ENCODE peak calls at places on chromosomes 2 and 18, in eight cellular contexts. I is GM12865, B is epithelial cell of proximal tubule, Y is tibial nerve, F is H1, X is cardiac fibroblast, R is omental fat pad, O is Peyer's patch. W is an unnamed sample.
A peak's percentile ranks its signal among the peaks of the same experiment; 100 is the strongest.

GRCh38 chr18:32576296-32576916 is 105.7 kb upstream of the GAREM1 start:
- DNase-seq in I (peak; percentile 4), X (peak; percentile 6), Y (no peak), F (no peak), O (no peak), R (no peak), B (no peak), W (no peak)

GRCh38 chr2:24354899-24355298 is 5.4 kb downstream of the ITSN2 start:
- DNase-seq in R (no peak), F (no peak), X (no peak), I (peak; percentile 24), B (no peak), O (no peak), Y (no peak), W (no peak)

GRCh38 chr2:160303076-160303475 is 103.0 kb upstream of the ITGB6 start:
- DNase-seq in O (no peak), X (no peak), R (no peak), Y (no peak), I (no peak), B (no peak), F (no peak), W (no peak)

GRCh38 chr2:220553150-220553549 is 925.7 kb downstream of the SLC4A3 start:
- DNase-seq in O (no peak), X (no peak), R (no peak), B (no peak), I (no peak), Y (no peak), F (no peak), W (no peak)

GRCh38 chr2:205133544-205133943 is 548.8 kb upstream of the NRP2 start:
- DNase-seq in O (no peak), F (no peak), I (no peak), B (no peak), R (no peak), Y (peak; percentile 16), X (peak; percentile 18), W (no peak)

GRCh38 chr2:223633656-223634055 is 31.5 kb upstream of the SCG2 start:
- DNase-seq in R (no peak), Y (no peak), F (no peak), O (no peak), X (no peak), B (peak; percentile 61), I (no peak), W (no peak)

GRCh38 chr18:59996370-59996966 is 96.7 kb downstream of the PMAIP1 start:
- DNase-seq in X (peak; percentile 75), Y (peak; percentile 36), I (peak; percentile 48), O (no peak), B (peak; percentile 33), R (no peak), F (no peak), W (no peak)

GRCh38 chr18:46563317-46563716 is 93.7 kb downstream of the LOXHD1 start:
- DNase-seq in Y (no peak), X (no peak), I (no peak), R (no peak), B (no peak), F (peak; percentile 3), O (no peak), W (no peak)

GRCh38 chr18:8883409-8883668 is 178.0 kb downstream of the MTCL1 start:
- DNase-seq in O (no peak), I (no peak), X (no peak), Y (no peak), R (no peak), F (no peak), B (no peak), W (no peak)

GRCh38 chr18:8881103-8881502 is 175.7 kb downstream of the MTCL1 start:
- DNase-seq in R (no peak), X (no peak), B (no peak), F (no peak), O (no peak), Y (no peak), I (no peak), W (no peak)

GRCh38 chr18:8876887-8877286 is 171.5 kb downstream of the MTCL1 start:
- DNase-seq in Y (no peak), I (no peak), F (no peak), B (no peak), R (no peak), X (no peak), O (no peak), W (no peak)

GRCh38 chr18:8882632-8883408 is 177.5 kb downstream of the MTCL1 start:
- DNase-seq in X (no peak), R (no peak), Y (no peak), O (no peak), F (peak; percentile 27), I (no peak), B (no peak), W (no peak)
- TF ChIP-seq CTCF in X (peak; percentile 6), R (no peak), Y (no peak), O (no peak), F (peak; percentile 47), I (no peak), B (peak; percentile 15), W (no peak)

GRCh38 chr2:177392373-177393246 is at the start of gene AGPS:
- DNase-seq in R (peak; percentile 42), I (peak; percentile 89), O (peak; percentile 90), X (peak; percentile 67), F (peak; percentile 41), Y (peak; percentile 37), B (no peak), W (peak; percentile 74)
- TF ChIP-seq CTCF in R (no peak), I (peak; percentile 19), O (peak; percentile 51), X (no peak), F (peak; percentile 8), Y (peak; percentile 64), B (no peak), W (no peak)

DNA sequence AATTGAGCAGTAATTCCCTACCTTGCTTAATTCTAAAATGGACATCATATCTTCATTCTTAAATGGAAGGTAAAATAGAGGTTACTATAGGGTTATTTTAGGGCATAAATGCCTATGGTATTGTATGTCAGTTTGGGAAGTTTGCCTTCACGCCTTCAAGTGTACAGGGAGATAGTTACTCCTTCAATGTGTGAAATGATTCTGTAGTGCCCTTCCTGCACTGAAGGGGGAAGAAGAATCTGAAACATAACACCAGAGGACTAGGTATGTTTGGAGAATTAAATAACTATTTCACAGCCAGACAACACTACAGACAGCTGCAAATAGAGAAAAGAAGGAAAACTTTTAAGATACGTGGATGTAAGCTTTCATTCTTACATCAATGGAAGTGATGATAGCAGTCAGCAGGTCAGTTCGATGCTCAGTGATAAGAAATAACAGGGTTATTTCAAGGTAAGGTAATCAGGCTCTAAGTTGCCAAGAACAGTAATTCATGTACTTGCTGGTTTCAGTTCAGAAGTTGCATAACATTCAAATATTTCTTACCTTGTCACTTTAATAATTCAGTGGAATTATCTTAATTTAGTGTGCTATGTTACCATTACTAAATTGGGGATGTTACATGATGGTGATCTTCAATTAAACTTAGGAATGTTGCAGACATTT is 4.0 kb downstream of the PKP4 start:
- DNase-seq in O (no peak), B (no peak), I (peak; percentile 20), Y (no peak), R (no peak), F (no peak), X (no peak), W (no peak)
- TF ChIP-seq CTCF in O (peak; percentile 27), B (peak; percentile 49), I (no peak), Y (no peak), R (no peak), F (no peak), X (no peak), W (no peak)

GRCh38 chr2:177195194-177195593 is 17.4 kb upstream of the HNRNPA3 start:
- DNase-seq in F (no peak), B (no peak), Y (no peak), I (peak; percentile 20), X (no peak), O (no peak), R (no peak), W (no peak)
- TF ChIP-seq CTCF in F (peak; percentile 37), B (peak; percentile 17), Y (no peak), I (no peak), X (no peak), O (no peak), R (no peak), W (no peak)

GRCh38 chr2:49255325-49256023 is 101.2 kb upstream of the FSHR start:
- DNase-seq in B (no peak), X (peak; percentile 41), O (no peak), R (no peak), Y (no peak), F (no peak), I (no peak), W (no peak)
- TF ChIP-seq CTCF in B (no peak), X (peak; percentile 20), O (peak; percentile 57), R (no peak), Y (no peak), F (no peak), I (no peak), W (no peak)

GRCh38 chr2:120461546-120462537 is 115.9 kb downstream of the INHBB start:
- DNase-seq in R (no peak), O (no peak), Y (no peak), X (no peak), F (no peak), B (no peak), I (no peak), W (no peak)
- TF ChIP-seq CTCF in R (no peak), O (no peak), Y (no peak), X (no peak), F (no peak), B (no peak), I (no peak), W (no peak)

DNA sequence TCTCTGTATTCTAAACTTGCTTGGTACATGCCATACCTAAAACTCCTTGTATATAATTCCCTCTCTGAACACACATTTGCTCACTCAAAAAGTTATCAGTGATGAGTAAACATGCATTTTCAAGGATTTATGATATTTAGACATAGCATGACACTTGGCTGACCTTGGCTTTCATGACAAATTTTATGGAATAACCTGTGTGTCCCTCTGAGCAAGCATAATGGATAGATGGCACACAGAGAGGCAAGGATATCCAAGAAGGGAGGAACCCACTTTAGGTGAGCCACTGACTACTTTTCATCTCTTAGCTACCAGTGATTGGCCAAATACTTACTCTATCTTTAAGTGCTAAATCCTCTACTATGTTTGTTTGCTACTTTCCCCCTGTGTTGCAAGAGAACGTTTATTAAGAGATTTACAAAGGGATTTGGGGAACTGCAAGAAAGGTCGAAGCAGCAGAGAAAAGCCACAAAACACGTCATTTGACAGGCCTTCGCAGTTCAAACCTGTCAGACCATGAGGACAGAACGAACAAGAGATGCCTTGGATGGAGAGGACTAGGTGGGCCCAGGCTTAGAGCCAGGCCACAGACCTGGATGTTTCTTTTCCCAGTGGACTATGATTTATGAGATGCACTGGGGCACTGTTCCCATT is 379.9 kb downstream of the NBAS start:
- DNase-seq in O (no peak), R (no peak), X (no peak), Y (no peak), F (no peak), B (no peak), I (no peak), W (no peak)
- TF ChIP-seq CTCF in O (no peak), R (no peak), X (no peak), Y (no peak), F (no peak), B (no peak), I (no peak), W (no peak)

DNA sequence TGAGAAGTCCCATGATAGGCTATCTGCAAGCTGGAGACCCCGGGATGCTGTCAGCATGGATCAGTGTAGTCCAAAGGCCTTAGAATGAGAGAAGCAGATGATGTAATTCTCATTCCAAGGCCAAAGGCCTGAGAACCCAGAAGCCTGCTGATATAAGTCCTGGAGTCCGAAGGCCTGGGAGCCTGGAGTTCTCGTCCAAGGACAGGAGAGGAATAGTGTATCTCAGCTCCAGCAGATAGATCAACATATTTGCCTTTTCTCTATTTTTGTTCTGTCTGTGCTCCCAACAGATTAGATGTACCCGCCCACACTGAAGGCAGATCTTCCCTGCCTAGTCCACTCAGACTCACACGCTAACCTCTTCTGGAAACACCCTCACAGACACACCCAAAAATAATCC is 454.9 kb upstream of the CHAC2 start:
- DNase-seq in F (no peak), R (no peak), I (no peak), O (no peak), Y (no peak), X (peak; percentile 5), B (no peak), W (no peak)
- TF ChIP-seq CTCF in F (no peak), R (no peak), I (no peak), O (no peak), Y (no peak), X (no peak), B (no peak), W (no peak)